ENCODE peak calls at places on chromosomes 13 and 19, in seven cellular contexts. Q is GM23338; G is CD8-positive, alpha-beta memory T cell; M is stomach; Z is bronchial epithelial cell; K is left lung; F is mammary epithelial cell. N is an unnamed sample.

GRCh38 chr19:8363803-8364771 is at the start of gene ANGPTL4:
- DNase-seq in Q (peak; percentile 84), G (peak; percentile 40), M (peak; percentile 82), Z (peak; percentile 41), K (peak; percentile 84), F (peak; percentile 64), N (no peak)

GRCh38 chr13:43304449-43304848 is 281.1 kb downstream of the DNAJC15 start:
- DNase-seq in Q (no peak), G (no peak), M (no peak), Z (no peak), K (no peak), F (no peak), N (no peak)

GRCh38 chr19:54430306-54431254 is 15.3 kb downstream of the TTYH1 start:
- DNase-seq in Q (peak; percentile 83), G (peak; percentile 38), M (no peak), Z (no peak), K (peak; percentile 87), F (no peak), N (peak; percentile 17)

GRCh38 chr19:55091126-55091910 is 15.6 kb downstream of the EPS8L1 start:
- DNase-seq in Q (no peak), G (no peak), M (no peak), Z (no peak), K (no peak), F (no peak), N (no peak)

GRCh38 chr13:87093399-87093798 is 577.8 kb upstream of the SLITRK5 start:
- DNase-seq in Q (no peak), G (no peak), M (no peak), Z (no peak), K (no peak), F (no peak), N (no peak)

GRCh38 chr13:99477493-99477892 is 23.8 kb upstream of the TM9SF2 start:
- DNase-seq in Q (peak; percentile 20), G (no peak), M (no peak), Z (no peak), K (no peak), F (no peak), N (no peak)

GRCh38 chr13:42322806-42323205 is 50.9 kb downstream of the AKAP11 start:
- DNase-seq in Q (no peak), G (no peak), M (no peak), Z (no peak), K (no peak), F (no peak), N (no peak)

GRCh38 chr19:51096473-51097165 is 11.6 kb downstream of the CTU1 start:
- DNase-seq in Q (peak; percentile 57), G (no peak), M (no peak), Z (no peak), K (no peak), F (no peak), N (no peak)

GRCh38 chr13:43686557-43686956 is 100.2 kb downstream of the ENOX1 start:
- DNase-seq in Q (no peak), G (no peak), M (no peak), Z (peak; percentile 80), K (no peak), F (peak; percentile 56), N (no peak)

GRCh38 chr13:50291611-50292010 is 276.4 kb downstream of the KCNRG start:
- DNase-seq in Q (no peak), G (no peak), M (no peak), Z (peak; percentile 32), K (no peak), F (no peak), N (no peak)

GRCh38 chr13:50290186-50290585 is 274.9 kb downstream of the KCNRG start:
- DNase-seq in Q (no peak), G (no peak), M (no peak), Z (peak; percentile 15), K (no peak), F (no peak), N (no peak)

GRCh38 chr13:50286376-50286775 is 271.1 kb downstream of the KCNRG start:
- DNase-seq in Q (no peak), G (no peak), M (no peak), Z (no peak), K (no peak), F (no peak), N (no peak)

GRCh38 chr13:50292082-50292481 is 276.8 kb downstream of the KCNRG start:
- DNase-seq in Q (no peak), G (no peak), M (no peak), Z (no peak), K (no peak), F (no peak), N (no peak)
- H3K4me3 ChIP-seq in Q (no peak overlapping the region), G (no peak overlapping the region), M (no peak overlapping the region), Z (no peak overlapping the region), K (no peak overlapping the region), F (no peak overlapping the region), N (no peak overlapping the region)

GRCh38 chr19:16131648-16132047 is 11.8 kb upstream of the HSH2D start:
- DNase-seq in Q (no peak), G (no peak), M (no peak), Z (no peak), K (no peak), F (no peak), N (no peak)
- H3K36me3 ChIP-seq in Q (peaks cover 9% of the 10 kb centered on the region), G (peaks cover 51% of the 10 kb centered on the region), M (peaks cover 80% of the 10 kb centered on the region), Z (peaks cover 24% of the 10 kb centered on the region), K (no peaks in the 10 kb centered on the region), F (peaks cover 11% of the 10 kb centered on the region), N (peaks cover 64% of the 10 kb centered on the region)

GRCh38 chr19:18831524-18832330 is at the start of gene UPF1:
- DNase-seq in Q (peak; percentile 95), G (peak; percentile 95), M (peak; percentile 94), Z (peak; percentile 81), K (peak; percentile 100), F (peak; percentile 86), N (peak; percentile 96)

GRCh38 chr19:18833849-18834643 is 2.3 kb downstream of the UPF1 start:
- DNase-seq in Q (peak; percentile 52), G (no peak), M (no peak), Z (no peak), K (no peak), F (no peak), N (no peak)

GRCh38 chr19:18833141-18833476 is 1.4 kb downstream of the UPF1 start:
- DNase-seq in Q (no peak), G (no peak), M (no peak), Z (no peak), K (no peak), F (no peak), N (no peak)

GRCh38 chr19:18832331-18833140 is 777 bp downstream of the UPF1 start:
- DNase-seq in Q (peak; percentile 70), G (peak; percentile 11), M (no peak), Z (no peak), K (peak; percentile 73), F (peak; percentile 23), N (no peak)

DNA sequence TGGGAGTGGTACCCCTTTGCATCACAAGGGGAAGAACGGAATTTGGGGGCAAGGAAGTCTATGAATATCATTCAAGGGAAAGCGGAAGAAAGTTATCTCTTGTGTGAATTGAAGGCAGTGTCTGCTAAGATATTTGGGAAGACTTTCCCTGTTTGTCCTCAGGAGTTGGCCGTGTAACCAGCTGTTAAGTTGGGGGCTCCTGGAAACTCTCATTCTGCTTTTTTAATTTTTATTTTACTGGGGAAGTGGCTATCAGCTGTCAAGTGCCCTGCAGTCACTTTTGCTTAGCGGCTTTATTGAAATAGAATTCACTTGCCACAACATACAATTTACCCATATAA is 2.9 kb downstream of the UPF1 start:
- DNase-seq in Q (no peak), G (no peak), M (no peak), Z (no peak), K (no peak), F (no peak), N (no peak)
- H3K4me3 ChIP-seq in Q (peak overlapping the region; percentile 89), G (peak overlapping the region; percentile 77), M (peak overlapping the region; percentile 87), Z (no peak overlapping the region), K (no peak overlapping the region), F (no peak overlapping the region), N (no peak overlapping the region)

GRCh38 chr19:15269806-15270205 is 37.6 kb upstream of the EPHX3 start:
- DNase-seq in Q (no peak), G (no peak), M (no peak), Z (no peak), K (no peak), F (no peak), N (no peak)
- H3K36me3 ChIP-seq in Q (peaks cover 19% of the 10 kb centered on the region), G (peaks cover 57% of the 10 kb centered on the region), M (peaks cover 65% of the 10 kb centered on the region), Z (peaks cover 40% of the 10 kb centered on the region), K (no peaks in the 10 kb centered on the region), F (peaks cover 12% of the 10 kb centered on the region), N (peaks cover 66% of the 10 kb centered on the region)

DNA sequence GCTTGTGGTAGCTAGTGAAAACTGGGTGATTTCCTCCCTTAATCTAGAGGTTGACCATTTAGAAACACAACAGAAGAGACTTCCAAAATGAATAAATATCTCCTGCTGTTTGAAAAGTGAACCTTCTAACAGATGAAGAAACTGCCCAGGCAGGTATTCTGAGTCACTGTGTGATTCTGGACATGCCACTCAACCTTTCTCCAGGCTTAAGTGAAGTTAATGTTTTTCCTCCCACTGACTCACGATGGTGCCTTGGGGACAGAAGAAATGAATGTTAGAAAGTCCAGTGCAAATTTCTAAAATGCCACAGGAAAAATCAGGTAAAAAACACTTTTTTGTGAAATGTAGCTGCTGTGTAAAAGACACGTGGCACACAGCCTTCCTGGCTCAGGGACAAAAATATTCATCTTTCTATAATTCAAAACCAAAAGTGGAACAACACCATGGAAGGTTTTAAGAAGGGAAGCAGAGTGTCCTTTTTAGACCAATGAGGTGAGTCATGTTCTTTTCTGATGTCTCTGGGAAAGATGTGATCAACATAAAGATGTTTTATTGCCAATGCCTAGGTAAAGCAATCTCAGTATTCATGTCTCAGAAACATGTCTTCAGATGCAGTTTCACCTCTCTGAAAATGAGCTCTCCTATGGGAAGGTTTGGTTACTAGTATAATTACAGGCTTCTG is 9.1 kb downstream of the UBE2L5 start:
- DNase-seq in Q (no peak), G (no peak), M (no peak), Z (peak; percentile 92), K (no peak), F (peak; percentile 86), N (no peak)
- H3K4me3 ChIP-seq in Q (no peak overlapping the region), G (no peak overlapping the region), M (no peak overlapping the region), Z (no peak overlapping the region), K (no peak overlapping the region), F (no peak overlapping the region), N (no peak overlapping the region)

GRCh38 chr19:7122701-7123100 is 53.2 kb downstream of the ZNF557 start:
- DNase-seq in Q (no peak), G (no peak), M (no peak), Z (no peak), K (no peak), F (no peak), N (no peak)
- H3K36me3 ChIP-seq in Q (peaks cover 18% of the 10 kb centered on the region), G (no peaks in the 10 kb centered on the region), M (peaks cover 95% of the 10 kb centered on the region), Z (no peaks in the 10 kb centered on the region), K (no peaks in the 10 kb centered on the region), F (no peaks in the 10 kb centered on the region), N (no peaks in the 10 kb centered on the region)

N was measured in CD8-positive, alpha-beta T cell.